ENCODE peak calls at places on chromosomes 5 and 9, in four cellular contexts. One of them, this sample, is unnamed.

GRCh38 chr5:93224624-93225023 is 356.4 kb downstream of the NR2F1-AS1 start:
- DNase-seq in HepG2: no peak
- DNase-seq in H1: no peak
- DNase-seq in K562: no peak
- DNase-seq in this sample: no peak

GRCh38 chr9:38276751-38277439 is 115.6 kb upstream of the ALDH1B1 start:
- DNase-seq in HepG2: no peak
- DNase-seq in H1: no peak
- DNase-seq in K562: no peak
- DNase-seq in this sample: no peak

GRCh38 chr9:16579872-16580432 is 290.5 kb downstream of the BNC2 start:
- DNase-seq in HepG2: no peak
- DNase-seq in H1: no peak
- DNase-seq in K562: no peak
- DNase-seq in this sample: no peak

GRCh38 chr5:105407190-105407589 is 1844.6 kb upstream of the NUDT12 start:
- DNase-seq in HepG2: no peak
- DNase-seq in H1: no peak
- DNase-seq in K562: no peak
- DNase-seq in this sample: no peak

GRCh38 chr5:132184588-132184987 is 43.1 kb downstream of the P4HA2 start:
- DNase-seq in HepG2: peak; percentile 9
- DNase-seq in H1: no peak
- DNase-seq in K562: peak; percentile 71
- DNase-seq in this sample: no peak

GRCh38 chr5:94693043-94693822 is 74.8 kb downstream of the SLF1 start:
- DNase-seq in HepG2: peak; percentile 33
- DNase-seq in H1: no peak
- DNase-seq in K562: no peak
- DNase-seq in this sample: no peak

GRCh38 chr5:89043676-89044075 is 160.7 kb upstream of the MEF2C start:
- DNase-seq in HepG2: peak; percentile 5
- DNase-seq in H1: no peak
- DNase-seq in K562: no peak
- DNase-seq in this sample: no peak

GRCh38 chr5:59040007-59040803 is 457.3 kb downstream of the RAB3C start:
- DNase-seq in HepG2: no peak
- DNase-seq in H1: no peak
- DNase-seq in K562: no peak
- DNase-seq in this sample: no peak

GRCh38 chr5:34439601-34440000 is 216.5 kb upstream of the RAI14 start:
- DNase-seq in HepG2: no peak
- DNase-seq in H1: no peak
- DNase-seq in K562: no peak
- DNase-seq in this sample: no peak
- TF ChIP-seq RNF2 in HepG2: no peak
- TF ChIP-seq RNF2 in H1: no peak
- TF ChIP-seq RNF2 in K562: no peak
- TF ChIP-seq RNF2 in this sample: no peak

DNA sequence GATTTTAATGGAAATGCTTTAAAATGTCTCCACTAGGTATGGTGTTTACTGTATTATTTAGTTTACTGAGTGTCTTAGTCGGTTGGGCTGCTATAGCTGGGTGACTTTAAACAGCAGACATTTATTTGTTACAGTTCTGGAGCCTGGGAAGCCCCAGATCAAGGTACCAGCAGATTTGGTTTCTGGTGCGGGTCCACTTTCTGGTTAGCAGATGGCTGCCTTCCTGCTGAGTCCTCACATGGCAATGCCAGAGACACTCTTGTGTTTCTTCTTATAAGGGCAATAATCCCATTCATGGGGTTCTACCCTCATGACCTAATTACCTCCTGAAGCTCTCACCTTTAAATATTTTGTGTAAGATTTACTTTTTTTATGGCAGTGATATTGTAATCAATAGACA is 715 bp upstream of the OR1J4 start:
- DNase-seq in HepG2: no peak
- DNase-seq in H1: no peak
- DNase-seq in K562: no peak
- DNase-seq in this sample: no peak
- H3K9me3 ChIP-seq in HepG2: no peaks in the 10 kb centered on the region
- H3K9me3 ChIP-seq in H1: peaks cover 65% of the 10 kb centered on the region
- H3K9me3 ChIP-seq in K562: no peaks in the 10 kb centered on the region
- H3K9me3 ChIP-seq in this sample: no peaks in the 10 kb centered on the region

GRCh38 chr9:131992906-131993657 is 86.6 kb downstream of the MED27 start:
- DNase-seq in HepG2: no peak
- DNase-seq in H1: no peak
- DNase-seq in K562: no peak
- DNase-seq in this sample: no peak

GRCh38 chr9:131995382-131995781 is 84.3 kb downstream of the MED27 start:
- DNase-seq in HepG2: no peak
- DNase-seq in H1: no peak
- DNase-seq in K562: no peak
- DNase-seq in this sample: peak; percentile 15

GRCh38 chr9:131997779-131998178 is 81.9 kb downstream of the MED27 start:
- DNase-seq in HepG2: no peak
- DNase-seq in H1: no peak
- DNase-seq in K562: no peak
- DNase-seq in this sample: no peak

GRCh38 chr9:131997076-131997475 is 82.6 kb downstream of the MED27 start:
- DNase-seq in HepG2: no peak
- DNase-seq in H1: no peak
- DNase-seq in K562: no peak
- DNase-seq in this sample: no peak

DNA sequence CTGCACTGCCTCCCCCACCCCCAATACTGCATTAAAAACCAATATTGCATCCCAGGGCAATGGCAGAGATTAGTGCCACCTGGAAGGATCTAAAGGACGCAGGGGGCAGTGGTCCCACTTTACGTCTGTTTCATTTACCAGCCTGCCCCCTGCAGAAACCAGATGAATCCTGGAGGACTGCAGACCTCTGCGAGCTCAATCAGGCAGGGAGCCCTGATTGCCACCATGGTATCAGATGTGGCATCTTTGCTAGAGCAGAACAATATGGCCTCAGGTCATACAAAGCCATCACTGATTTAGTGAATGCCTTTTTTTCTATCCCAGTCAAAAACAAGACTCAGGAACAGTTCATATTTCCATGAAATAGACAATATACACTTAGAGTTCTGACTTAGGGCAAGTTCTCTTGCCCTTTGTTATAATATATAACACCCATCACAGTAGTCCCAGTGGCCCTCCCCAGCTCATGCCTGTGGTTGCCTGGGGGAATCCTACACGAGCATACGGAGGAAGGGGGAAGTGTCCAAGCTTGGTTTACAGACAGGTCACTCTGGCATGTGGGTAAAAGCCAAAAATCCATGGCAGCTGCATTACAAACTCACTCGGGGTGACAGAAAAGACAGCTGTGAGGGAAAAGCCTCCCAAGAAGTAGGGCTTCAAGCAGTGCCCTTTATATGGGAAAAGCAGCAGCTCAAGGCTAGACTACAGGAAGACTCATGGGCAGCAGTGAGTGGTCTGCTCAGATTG is 85.1 kb downstream of the MED27 start:
- DNase-seq in HepG2: no peak
- DNase-seq in H1: no peak
- DNase-seq in K562: no peak
- DNase-seq in this sample: no peak
- TF ChIP-seq RNF2 in HepG2: no peak
- TF ChIP-seq RNF2 in H1: no peak
- TF ChIP-seq RNF2 in K562: no peak
- TF ChIP-seq RNF2 in this sample: no peak

GRCh38 chr5:180283026-180283615 is 8.8 kb downstream of the MAPK9 start:
- DNase-seq in HepG2: no peak
- DNase-seq in H1: no peak
- DNase-seq in K562: no peak
- DNase-seq in this sample: no peak

GRCh38 chr5:180287404-180287803 is 4.5 kb downstream of the MAPK9 start:
- DNase-seq in HepG2: no peak
- DNase-seq in H1: no peak
- DNase-seq in K562: no peak
- DNase-seq in this sample: no peak

GRCh38 chr5:180284161-180284560 is 7.7 kb downstream of the MAPK9 start:
- DNase-seq in HepG2: no peak
- DNase-seq in H1: no peak
- DNase-seq in K562: no peak
- DNase-seq in this sample: no peak

GRCh38 chr5:180282281-180282680 is 9.6 kb downstream of the MAPK9 start:
- DNase-seq in HepG2: no peak
- DNase-seq in H1: no peak
- DNase-seq in K562: no peak
- DNase-seq in this sample: no peak

DNA sequence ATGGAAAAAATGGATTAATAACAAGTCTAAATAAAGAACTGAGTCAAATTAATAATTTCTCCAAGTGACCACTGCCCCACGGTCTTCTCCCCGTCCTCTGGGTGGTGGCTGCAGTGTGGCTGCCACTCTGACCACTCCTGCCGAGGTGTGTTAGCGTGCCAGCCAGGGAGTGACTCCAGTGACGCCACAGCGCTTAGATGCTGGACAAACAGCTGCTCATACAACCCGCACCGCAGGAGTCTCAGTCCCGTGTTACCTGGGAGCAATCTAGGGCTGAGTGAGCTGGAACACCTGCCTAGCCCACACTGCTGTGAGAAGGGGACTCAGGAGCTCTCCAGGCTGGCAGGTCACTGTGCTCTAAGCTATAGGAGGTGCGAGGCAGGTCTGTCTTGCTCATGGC is 10.2 kb downstream of the MAPK9 start:
- DNase-seq in HepG2: no peak
- DNase-seq in H1: no peak
- DNase-seq in K562: no peak
- DNase-seq in this sample: no peak
- H3K9me3 ChIP-seq in HepG2: no peaks in the 10 kb centered on the region
- H3K9me3 ChIP-seq in H1: no peaks in the 10 kb centered on the region
- H3K9me3 ChIP-seq in K562: no peaks in the 10 kb centered on the region
- H3K9me3 ChIP-seq in this sample: peaks cover 34% of the 10 kb centered on the region

GRCh38 chr5:80703747-80704146 is 49.0 kb upstream of the DHFR start:
- DNase-seq in HepG2: no peak
- DNase-seq in H1: no peak
- DNase-seq in K562: no peak
- DNase-seq in this sample: no peak
- TF ChIP-seq RNF2 in HepG2: no peak
- TF ChIP-seq RNF2 in H1: no peak
- TF ChIP-seq RNF2 in K562: no peak
- TF ChIP-seq RNF2 in this sample: no peak

GRCh38 chr9:92982130-92982529 is 34.8 kb downstream of the FGD3 start:
- DNase-seq in HepG2: no peak
- DNase-seq in H1: no peak
- DNase-seq in K562: no peak
- DNase-seq in this sample: no peak

GRCh38 chr9:92980085-92980745 is 32.9 kb downstream of the FGD3 start:
- DNase-seq in HepG2: no peak
- DNase-seq in H1: no peak
- DNase-seq in K562: no peak
- DNase-seq in this sample: no peak

GRCh38 chr9:92986175-92987110 is 39.1 kb downstream of the FGD3 start:
- DNase-seq in HepG2: no peak
- DNase-seq in H1: no peak
- DNase-seq in K562: no peak
- DNase-seq in this sample: no peak

GRCh38 chr9:92984976-92985375 is 37.7 kb downstream of the FGD3 start:
- DNase-seq in HepG2: no peak
- DNase-seq in H1: no peak
- DNase-seq in K562: no peak
- DNase-seq in this sample: no peak

DNA sequence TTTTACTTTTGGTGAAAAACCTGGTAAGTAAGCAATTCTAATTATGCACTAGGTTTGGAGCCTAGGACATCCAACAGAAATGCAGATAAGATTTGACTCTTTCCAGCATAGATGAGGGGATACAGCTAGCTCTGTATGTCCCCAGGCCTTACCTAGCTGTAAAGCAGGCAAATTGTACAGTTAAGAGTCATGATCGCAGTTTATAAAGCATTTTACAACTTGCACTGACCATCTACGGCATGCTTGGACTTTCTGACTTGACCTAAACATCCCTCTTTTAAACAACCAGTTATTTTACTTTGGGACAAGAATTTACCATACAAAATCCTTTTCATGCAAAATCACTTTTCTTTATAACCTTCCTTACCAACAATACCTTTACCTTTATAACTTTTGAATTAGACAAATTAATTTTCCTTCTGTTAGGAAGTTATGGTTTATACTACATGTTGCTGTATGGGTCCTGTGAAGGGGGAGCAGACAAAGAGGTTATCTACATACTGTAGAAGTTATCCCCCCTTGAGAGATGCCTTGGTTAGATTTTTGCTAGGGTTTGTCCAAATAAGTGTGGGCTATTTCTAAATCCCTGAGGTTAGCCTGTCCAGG is 36.8 kb downstream of the FGD3 start:
- DNase-seq in HepG2: no peak
- DNase-seq in H1: no peak
- DNase-seq in K562: no peak
- DNase-seq in this sample: peak; percentile 50
- H3K9me3 ChIP-seq in HepG2: peaks cover 42% of the 10 kb centered on the region
- H3K9me3 ChIP-seq in H1: peaks cover 49% of the 10 kb centered on the region
- H3K9me3 ChIP-seq in K562: no peaks in the 10 kb centered on the region
- H3K9me3 ChIP-seq in this sample: peaks cover 39% of the 10 kb centered on the region

GRCh38 chr5:142215915-142216681 is 107.5 kb downstream of the NDFIP1 start:
- DNase-seq in HepG2: peak; percentile 54
- DNase-seq in H1: no peak
- DNase-seq in K562: no peak
- DNase-seq in this sample: peak; percentile 65
- TF ChIP-seq RNF2 in HepG2: no peak
- TF ChIP-seq RNF2 in H1: no peak
- TF ChIP-seq RNF2 in K562: no peak
- TF ChIP-seq RNF2 in this sample: no peak

DNA sequence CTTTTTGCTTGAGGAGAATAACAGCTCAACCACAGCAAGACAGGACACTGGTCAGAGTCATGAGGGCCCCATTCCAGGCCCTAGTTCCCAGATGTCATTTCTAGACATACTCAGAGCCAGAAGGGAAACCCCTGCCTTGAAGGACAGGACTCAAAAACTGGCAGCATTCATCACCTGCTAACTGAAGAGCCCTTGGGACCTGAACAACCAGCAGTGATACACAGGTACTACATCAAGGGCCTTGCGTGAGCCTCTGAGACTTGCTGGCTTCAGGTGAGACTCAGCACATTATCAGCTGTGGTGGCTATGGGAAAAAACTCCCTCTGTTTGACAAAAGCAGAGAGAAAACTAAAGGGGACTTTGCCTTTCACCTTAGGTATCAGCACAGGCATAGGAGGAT is 22.6 kb downstream of the TMEM267 start:
- DNase-seq in HepG2: no peak
- DNase-seq in H1: no peak
- DNase-seq in K562: no peak
- DNase-seq in this sample: no peak
- H3K9me3 ChIP-seq in HepG2: no peaks in the 10 kb centered on the region
- H3K9me3 ChIP-seq in H1: peaks cover 9% of the 10 kb centered on the region
- H3K9me3 ChIP-seq in K562: no peaks in the 10 kb centered on the region
- H3K9me3 ChIP-seq in this sample: peaks cover 3% of the 10 kb centered on the region

DNA sequence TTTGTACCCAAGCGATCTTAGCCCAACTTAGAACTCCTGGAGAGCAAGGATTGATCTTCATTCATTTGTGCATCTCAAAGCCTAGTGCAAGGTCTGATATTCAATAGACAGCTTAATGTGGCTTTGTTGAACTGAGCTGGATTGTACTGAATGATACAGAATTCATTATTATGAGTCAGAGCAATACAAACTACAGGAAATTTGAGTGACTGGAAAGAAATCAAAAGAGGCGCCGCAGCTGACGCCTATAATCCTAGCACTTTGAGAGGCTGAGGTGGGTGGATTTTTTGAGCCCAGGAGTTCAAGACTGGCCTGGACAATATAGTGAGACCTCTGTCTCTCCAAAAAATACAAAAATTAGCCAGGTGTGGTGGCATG is 58.6 kb downstream of the ENC1 start:
- DNase-seq in HepG2: no peak
- DNase-seq in H1: no peak
- DNase-seq in K562: no peak
- DNase-seq in this sample: no peak
- TF ChIP-seq RNF2 in HepG2: no peak
- TF ChIP-seq RNF2 in H1: no peak
- TF ChIP-seq RNF2 in K562: no peak
- TF ChIP-seq RNF2 in this sample: no peak